ENCODE peak calls at places on chromosomes 4 and X, in five cellular contexts. E, J, U, W and H are unnamed samples.

GRCh38 chrX:110159235-110159634 is 156.3 kb downstream of the TMEM164 start:
- DNase-seq in E (no peak), J (no peak), U (no peak), W (no peak), H (no peak)

GRCh38 chr4:133668061-133668851 is 519.2 kb downstream of the PCDH10 start:
- DNase-seq in E (peak), J (no peak), U (no peak), W (no peak), H (no peak)

GRCh38 chr4:3232001-3232400 is 17.0 kb upstream of the MSANTD1 start:
- DNase-seq in E (no peak), J (peak), U (no peak), W (no peak), H (no peak)

GRCh38 chr4:83024233-83024632 is 10.8 kb upstream of the COPS4 start:
- DNase-seq in E (no peak), J (no peak), U (no peak), W (no peak), H (no peak)

GRCh38 chr4:15654556-15655222 is 468 bp downstream of the FBXL5 start:
- DNase-seq in E (peak), J (peak), U (peak), W (no peak), H (no peak)

GRCh38 chrX:21725498-21725897 is 32.4 kb downstream of the SMPX start:
- DNase-seq in E (peak), J (no peak), U (peak), W (peak), H (no peak)

GRCh38 chr4:17468638-17469221 is 43.2 kb downstream of the QDPR start:
- DNase-seq in E (peak), J (no peak), U (peak), W (no peak), H (peak)

GRCh38 chr4:113502883-113503282 is 258.7 kb downstream of the CAMK2D start:
- DNase-seq in E (no peak), J (no peak), U (no peak), W (no peak), H (no peak)

GRCh38 chr4:17447675-17448298 is 64.1 kb downstream of the QDPR start:
- DNase-seq in E (peak), J (no peak), U (peak), W (peak), H (peak)

GRCh38 chr4:118981171-118981838 is 92.7 kb downstream of the SYNPO2 start:
- DNase-seq in E (peak), J (no peak), U (peak), W (no peak), H (no peak)

GRCh38 chr4:76275486-76276126 is 24.1 kb downstream of the FAM47E start:
- DNase-seq in E (no peak), J (no peak), U (no peak), W (no peak), H (no peak)

GRCh38 chr4:22986262-22986661 is 293.5 kb downstream of the GBA3 start:
- DNase-seq in E (no peak), J (no peak), U (no peak), W (no peak), H (no peak)

GRCh38 chrX:40543661-40544328 is 37.0 kb upstream of the ATP6AP2 start:
- DNase-seq in E (peak), J (no peak), U (peak), W (peak), H (peak)

GRCh38 chr4:142645478-142646108 is 200.5 kb downstream of the INPP4B start:
- DNase-seq in E (no peak), J (no peak), U (peak), W (no peak), H (peak)

GRCh38 chr4:184934184-184934583 is 84.1 kb upstream of the HELT start:
- DNase-seq in E (no peak), J (no peak), U (peak), W (no peak), H (no peak)

GRCh38 chr4:154018659-154019058 is 229.8 kb upstream of the SFRP2 start:
- DNase-seq in E (peak), J (no peak), U (peak), W (no peak), H (peak)

GRCh38 chr4:55038176-55038890 is 87.1 kb downstream of the KDR start:
- DNase-seq in E (no peak), J (no peak), U (peak), W (no peak), H (no peak)

GRCh38 chrX:106220177-106220576 is 52.1 kb downstream of the PWWP3B start:
- DNase-seq in E (no peak), J (no peak), U (peak), W (no peak), H (no peak)

GRCh38 chr4:120052840-120053239 is 13.8 kb downstream of the MAD2L1 start:
- DNase-seq in E (no peak), J (peak), U (peak), W (peak), H (no peak)

GRCh38 chr4:35818520-35818919 is 425.8 kb downstream of the ARAP2 start:
- DNase-seq in E (no peak), J (no peak), U (no peak), W (no peak), H (no peak)

GRCh38 chr4:35820026-35820425 is 424.3 kb downstream of the ARAP2 start:
- DNase-seq in E (no peak), J (no peak), U (no peak), W (no peak), H (no peak)
- TF ChIP-seq CTCF in E (no peak), J (no peak), U (no peak), W (no peak), H (no peak)

GRCh38 chrX:120774611-120775010 is 101.1 kb downstream of the CT47B1 start:
- DNase-seq in E (no peak), J (no peak), U (peak), W (no peak), H (no peak)
- H3K4me3 ChIP-seq in E (no peak), J (no peak), U (no peak), W (no peak), H (no peak)

GRCh38 chrX:112259375-112259774 is 176.8 kb upstream of the TRPC5 start:
- DNase-seq in E (no peak), J (no peak), U (no peak), W (no peak), H (no peak)
- TF ChIP-seq CTCF in E (no peak), J (no peak), U (no peak), W (no peak), H (no peak)

DNA sequence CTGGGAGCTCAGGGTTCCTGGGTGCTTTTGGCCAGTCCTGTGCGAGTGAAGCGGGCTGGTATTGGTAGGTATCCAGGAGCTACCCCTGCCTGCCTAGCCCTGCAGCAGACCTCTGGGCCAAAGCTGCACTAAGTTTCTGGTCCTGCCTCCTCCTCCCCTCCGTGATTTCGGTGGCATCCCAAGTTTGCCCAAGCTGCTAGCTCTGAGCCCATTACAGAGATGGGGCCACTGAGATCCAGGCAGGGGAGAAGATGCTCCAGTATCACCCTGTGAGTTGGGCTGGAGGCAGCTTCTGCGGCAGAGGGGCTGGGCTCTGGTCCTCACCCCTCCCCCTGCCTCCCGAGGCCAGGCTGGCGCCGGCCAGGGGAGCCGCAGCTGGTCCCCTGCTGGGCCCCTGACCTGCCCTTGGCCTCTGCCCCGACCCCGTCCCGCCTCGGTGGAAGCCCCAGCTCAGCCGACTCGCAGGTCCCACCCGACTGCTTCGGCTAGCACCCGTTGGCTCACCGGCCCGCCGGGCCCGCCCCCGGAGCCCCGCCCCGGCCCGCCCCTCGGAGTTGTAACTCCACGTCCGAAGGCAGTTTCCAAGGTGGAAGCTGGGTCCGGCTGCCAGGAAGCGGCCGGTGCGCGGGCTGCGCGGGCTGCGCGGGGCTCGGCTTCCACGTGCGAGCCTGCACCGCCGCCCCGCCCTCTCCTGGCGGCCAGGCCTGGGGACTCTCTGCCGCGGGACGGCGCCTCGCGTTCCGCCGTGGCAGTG is at the start of gene DUSP9:
- DNase-seq in E (peak), J (peak), U (peak), W (no peak), H (no peak)
- H3K4me3 ChIP-seq in E (peak), J (peak), U (no peak), W (no peak), H (no peak)

GRCh38 chrX:19886375-19886774 is 1.0 kb downstream of the SH3KBP1 start:
- DNase-seq in E (peak), J (no peak), U (no peak), W (no peak), H (no peak)

GRCh38 chrX:19893722-19894121 is 6.3 kb upstream of the SH3KBP1 start:
- DNase-seq in E (no peak), J (no peak), U (peak), W (no peak), H (no peak)

GRCh38 chrX:19888419-19888879 is 1.0 kb upstream of the SH3KBP1 start:
- DNase-seq in E (peak), J (no peak), U (peak), W (peak), H (peak)

GRCh38 chrX:19886888-19887531 is 390 bp downstream of the SH3KBP1 start:
- DNase-seq in E (peak), J (peak), U (no peak), W (no peak), H (no peak)

DNA sequence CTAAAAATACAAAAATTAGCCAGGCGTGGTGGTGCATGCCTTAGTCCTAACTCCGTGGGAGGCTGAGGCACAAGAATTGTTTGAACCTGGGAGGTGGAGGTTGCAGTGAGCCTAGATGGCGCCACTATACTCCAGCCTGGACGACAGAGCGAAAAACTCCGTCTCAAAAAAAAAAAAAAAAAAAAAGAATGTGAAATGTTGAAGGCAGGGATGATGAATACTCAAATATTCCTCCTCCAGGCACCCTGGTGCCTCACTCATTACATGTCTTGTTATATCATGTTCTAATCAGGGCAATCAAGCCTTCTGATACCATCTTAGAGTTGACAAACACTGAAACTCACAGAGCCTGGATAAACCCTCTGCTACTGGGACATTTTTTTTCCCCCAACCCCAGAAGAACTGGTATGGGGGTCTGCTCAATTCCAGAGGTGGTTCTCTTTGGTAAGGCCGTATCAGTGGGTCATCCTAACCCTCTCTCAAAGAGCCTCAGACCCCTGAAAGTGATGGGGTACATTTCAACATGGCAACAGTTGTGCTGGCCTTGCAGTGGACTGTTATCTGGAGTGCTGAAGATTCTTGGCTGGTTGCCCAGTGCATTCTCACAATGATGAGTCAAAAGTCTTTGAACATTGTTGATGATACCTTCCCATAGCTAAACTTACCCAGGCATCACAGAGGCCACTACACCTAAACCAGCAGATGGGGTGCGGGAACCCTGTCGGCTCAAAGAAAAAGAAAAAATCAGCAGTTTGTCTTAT is 2.4 kb upstream of the SH3KBP1 start:
- DNase-seq in E (peak), J (no peak), U (peak), W (peak), H (peak)
- TF ChIP-seq CTCF in E (peak), J (no peak), U (peak), W (no peak), H (peak)

DNA sequence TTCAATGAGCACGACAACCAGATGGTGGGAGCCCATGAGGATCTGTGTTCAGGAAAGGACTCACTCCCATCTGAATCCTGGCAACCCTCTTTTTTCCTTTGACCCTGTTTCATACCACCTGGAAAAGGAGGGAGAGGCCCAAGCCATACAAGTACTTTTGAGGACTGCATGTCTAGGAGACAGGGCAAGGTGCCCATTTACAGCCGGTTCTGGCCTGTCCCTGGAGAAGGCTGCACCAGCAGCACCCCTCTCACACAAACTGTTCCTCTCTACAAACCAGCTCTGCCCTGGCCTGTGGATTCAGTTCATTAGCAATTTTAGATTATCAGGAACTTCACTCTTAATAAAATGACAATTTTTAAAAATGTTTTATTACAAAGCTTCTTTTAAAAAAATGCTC is 57.5 kb downstream of the HADH start:
- DNase-seq in E (no peak), J (no peak), U (no peak), W (no peak), H (no peak)
- H3K4me3 ChIP-seq in E (no peak), J (no peak), U (no peak), W (no peak), H (no peak)

GRCh38 chr4:1051472-1051871 is 40.0 kb downstream of the FGFRL1 start:
- DNase-seq in E (no peak), J (no peak), U (no peak), W (no peak), H (no peak)

GRCh38 chr4:1052231-1052671 is 40.8 kb downstream of the FGFRL1 start:
- DNase-seq in E (peak), J (no peak), U (no peak), W (no peak), H (no peak)

GRCh38 chr4:1048781-1049590 is 37.6 kb downstream of the FGFRL1 start:
- DNase-seq in E (peak), J (peak), U (no peak), W (no peak), H (no peak)

GRCh38 chr4:1049591-1049905 is 38.1 kb downstream of the FGFRL1 start:
- DNase-seq in E (peak), J (peak), U (no peak), W (no peak), H (no peak)

DNA sequence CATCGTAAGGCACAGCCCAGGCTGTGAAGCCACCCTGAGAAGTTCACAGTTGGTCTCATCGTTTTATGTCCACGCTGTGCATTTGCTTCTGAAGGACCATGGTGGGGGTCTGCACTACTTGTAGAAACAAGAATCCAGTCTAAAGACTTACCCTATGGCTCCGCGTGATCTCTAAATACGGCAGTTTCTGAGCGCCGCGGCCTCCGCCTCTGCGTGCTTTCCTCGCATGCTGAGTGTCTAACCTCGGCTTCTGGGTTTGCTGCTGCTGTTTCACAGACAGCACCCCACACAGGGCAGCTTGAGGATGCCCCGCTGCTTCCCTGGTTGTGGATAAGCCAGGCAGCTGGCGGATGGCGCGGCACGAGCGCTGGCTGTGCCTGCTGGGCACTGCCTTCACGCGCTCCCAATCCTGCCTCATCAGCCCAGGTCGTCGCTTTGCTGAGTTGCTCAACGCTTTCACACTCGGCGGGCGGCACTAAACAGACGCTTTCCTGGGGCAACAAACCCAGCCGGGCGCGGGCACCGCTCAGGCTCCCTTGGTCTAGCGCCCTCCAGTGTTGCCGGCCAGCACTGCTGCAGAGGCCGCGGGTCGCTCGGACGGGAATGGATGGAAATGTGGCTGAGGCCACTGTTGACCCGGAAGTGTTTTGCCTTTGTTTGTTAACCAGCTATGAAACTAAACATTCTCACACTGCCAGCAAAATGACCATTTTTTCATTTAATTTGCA is 39.2 kb downstream of the FGFRL1 start:
- DNase-seq in E (peak), J (no peak), U (no peak), W (no peak), H (no peak)
- TF ChIP-seq CTCF in E (peak), J (no peak), U (peak), W (no peak), H (no peak)

GRCh38 chr4:4687935-4688727 is 146.3 kb upstream of the STX18 start:
- DNase-seq in E (peak), J (no peak), U (no peak), W (no peak), H (no peak)
- H3K4me3 ChIP-seq in E (no peak), J (no peak), U (no peak), W (no peak), H (no peak)